ENCODE peak calls at places on chromosomes 12 and 14, in seven cellular contexts. S is IMR-90, P is neuronal stem cell, I is H1, L is H9, Q is mesenchymal stem cell, M is mesendoderm. T is an unnamed sample.

GRCh38 chr12:112418248-112418595 is 525 bp upstream of the PTPN11 start:
- DNase-seq in Q (no peak), P (no peak), S (peak; percentile 11), L (no peak), I (no peak), M (no peak), T (no peak)

GRCh38 chr12:1132309-1132708 is 141.3 kb downstream of the ERC1 start:
- DNase-seq in P (no peak), L (no peak), I (no peak), Q (no peak), S (no peak), M (no peak), T (no peak)

GRCh38 chr12:45208604-45209487 is 7.0 kb upstream of the ANO6 start:
- DNase-seq in I (no peak), S (peak; percentile 84), P (no peak), Q (peak; percentile 85), M (no peak), L (no peak), T (no peak)

GRCh38 chr12:99455350-99456037 is 192.1 kb upstream of the GARIN6 start:
- DNase-seq in I (no peak), L (peak; percentile 66), S (no peak), Q (peak; percentile 62), P (no peak), M (peak; percentile 93), T (peak; percentile 76)

GRCh38 chr12:111748195-111748803 is 18.4 kb upstream of the ALDH2 start:
- DNase-seq in P (no peak), S (no peak), L (no peak), Q (no peak), I (no peak), M (no peak), T (no peak)

GRCh38 chr14:105140581-105140980 is 28.0 kb downstream of the JAG2 start:
- DNase-seq in L (peak; percentile 12), Q (no peak), P (no peak), I (no peak), M (no peak), S (no peak), T (no peak)

GRCh38 chr12:42935756-42936155 is 346.2 kb upstream of the PRICKLE1 start:
- DNase-seq in S (peak; percentile 78), L (no peak), I (no peak), Q (peak; percentile 62), P (no peak), M (no peak), T (no peak)

GRCh38 chr14:93878871-93879270 is 48.3 kb upstream of the FAM181A start:
- DNase-seq in I (no peak), P (no peak), L (no peak), S (no peak), M (no peak), Q (no peak), T (no peak)

GRCh38 chr14:64421166-64421565 is 33.0 kb downstream of the MTHFD1 start:
- DNase-seq in Q (no peak), I (no peak), P (no peak), S (peak; percentile 73), M (no peak), L (no peak), T (peak; percentile 35)

GRCh38 chr12:106369624-106370346 is 12.2 kb downstream of the POLR3B start:
- DNase-seq in S (peak; percentile 88), M (no peak), L (no peak), Q (peak; percentile 88), P (no peak), I (no peak), T (peak; percentile 82)

GRCh38 chr12:19850341-19851065 is 411.2 kb downstream of the AEBP2 start:
- DNase-seq in Q (peak; percentile 77), L (no peak), I (no peak), M (peak; percentile 15), P (no peak), S (peak; percentile 53), T (no peak)

GRCh38 chr14:88749139-88749538 is 43.6 kb downstream of the EML5 start:
- DNase-seq in Q (no peak), L (no peak), P (no peak), I (no peak), M (no peak), S (peak; percentile 23), T (no peak)

GRCh38 chr14:58151264-58151700 is 731 bp downstream of the ARMH4 start:
- DNase-seq in P (no peak), Q (peak; percentile 44), L (peak; percentile 39), M (peak; percentile 58), I (no peak), S (no peak), T (no peak)

GRCh38 chr12:108838194-108839010 is 19.0 kb downstream of the SSH1 start:
- DNase-seq in M (peak; percentile 98), S (peak; percentile 100), Q (peak; percentile 100), P (no peak), L (peak; percentile 96), I (no peak), T (no peak)

GRCh38 chr12:121939190-121939589 is 20.8 kb downstream of the CFAP251 start:
- DNase-seq in I (no peak), Q (no peak), P (no peak), S (no peak), L (no peak), M (no peak), T (peak; percentile 27)

GRCh38 chr12:54385251-54385914 is 850 bp upstream of the ZNF385A start:
- DNase-seq in I (peak; percentile 60), M (peak; percentile 56), S (no peak), Q (no peak), L (peak; percentile 63), P (no peak), T (no peak)

GRCh38 chr12:83472772-83473171 is 786.1 kb downstream of the TMTC2 start:
- DNase-seq in S (no peak), L (no peak), Q (no peak), P (no peak), I (no peak), M (no peak), T (no peak)

GRCh38 chr14:103630364-103631108 is 1.5 kb downstream of the KLC1 start:
- DNase-seq in Q (peak; percentile 40), L (no peak), M (no peak), I (no peak), S (peak; percentile 31), P (no peak), T (peak; percentile 64)

GRCh38 chr12:81610955-81611889 is 147.9 kb downstream of the PPFIA2 start:
- DNase-seq in I (peak; percentile 45), P (no peak), S (peak; percentile 1), L (peak; percentile 51), M (peak; percentile 36), Q (no peak), T (no peak)

GRCh38 chr14:104680806-104681688 is 8.4 kb upstream of the INF2 start:
- DNase-seq in M (peak; percentile 59), L (no peak), I (no peak), P (no peak), S (peak; percentile 85), Q (peak; percentile 91), T (peak; percentile 56)

GRCh38 chr12:125065021-125065752 is at the start of gene AACS:
- DNase-seq in S (peak; percentile 64), M (peak; percentile 89), L (peak; percentile 93), Q (peak; percentile 76), P (peak; percentile 85), I (peak; percentile 87), T (peak; percentile 77)

GRCh38 chr12:125853670-125854069 is 788.4 kb downstream of the AACS start:
- DNase-seq in P (no peak), Q (no peak), S (no peak), M (no peak), L (no peak), I (no peak), T (no peak)

GRCh38 chr14:91946313-91947195 is 940 bp downstream of the FBLN5 start:
- DNase-seq in M (no peak), I (peak; percentile 35), S (peak; percentile 41), L (no peak), P (no peak), Q (peak; percentile 40), T (no peak)

GRCh38 chr12:47591795-47592194 is 114.0 kb downstream of the RPAP3 start:
- DNase-seq in P (no peak), S (no peak), I (no peak), M (peak; percentile 31), Q (no peak), L (no peak), T (no peak)

GRCh38 chr12:104136577-104136976 is 1.4 kb downstream of the NFYB start:
- DNase-seq in M (no peak), L (no peak), P (no peak), I (no peak), S (peak; percentile 67), Q (peak; percentile 11), T (no peak)

GRCh38 chr12:27333311-27334009 is 824 bp downstream of the BMAL2 start:
- DNase-seq in L (peak; percentile 56), P (peak; percentile 9), S (no peak), M (no peak), Q (peak; percentile 47), I (peak; percentile 72), T (peak; percentile 85)

GRCh38 chr12:132513458-132514135 is 23.6 kb downstream of the FBRSL1 start:
- DNase-seq in Q (no peak), P (no peak), L (no peak), S (no peak), I (no peak), M (no peak), T (no peak)

GRCh38 chr14:31935406-31935805 is 141.7 kb upstream of the ARHGAP5 start:
- DNase-seq in M (no peak), P (no peak), I (no peak), Q (no peak), L (no peak), S (no peak), T (no peak)

GRCh38 chr12:88419794-88420193 is 160.5 kb downstream of the KITLG start:
- DNase-seq in I (no peak), M (no peak), Q (no peak), S (peak; percentile 17), L (no peak), P (no peak), T (no peak)

GRCh38 chr14:54709444-54709843 is 142.5 kb downstream of the SAMD4A start:
- DNase-seq in Q (no peak), S (no peak), M (no peak), P (no peak), L (no peak), I (no peak), T (peak; percentile 23)
- H3K4me1 ChIP-seq in Q (no peaks in the 10 kb centered on the region), S (peaks cover 14% of the 10 kb centered on the region), M (no peaks in the 10 kb centered on the region), P (no peaks in the 10 kb centered on the region), L (no peaks in the 10 kb centered on the region), I (no peaks in the 10 kb centered on the region), T (no peaks in the 10 kb centered on the region)

DNA sequence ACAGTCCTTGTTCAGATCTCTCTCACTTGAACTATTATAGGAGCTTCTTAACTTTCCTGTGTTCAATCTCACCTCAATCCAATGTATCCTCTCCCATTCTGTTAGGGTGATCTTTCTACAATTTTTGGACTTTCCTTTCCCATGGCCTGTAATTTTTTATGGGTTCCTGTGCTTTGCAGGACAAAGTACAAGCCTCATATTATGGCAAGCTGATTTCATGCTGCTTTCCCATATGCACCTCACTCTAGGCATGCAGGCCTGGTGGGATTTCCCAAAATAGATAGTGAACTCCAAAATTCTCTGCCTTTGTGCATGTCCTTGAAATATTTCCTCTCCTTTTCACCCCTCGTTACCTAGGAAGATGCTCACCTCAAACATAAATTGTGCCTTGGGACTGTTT is 499.4 kb downstream of the NAV3 start:
- DNase-seq in M (no peak), L (no peak), Q (no peak), P (no peak), I (no peak), S (no peak), T (no peak)
- H3K9ac ChIP-seq in M (no peak overlapping the region), L (no peak overlapping the region), Q (no peak overlapping the region), P (no peak overlapping the region), I (no peak overlapping the region), S (no peak overlapping the region), T (no peak overlapping the region)

GRCh38 chr12:24928131-24928530 is 20.8 kb downstream of the BCAT1 start:
- DNase-seq in L (no peak), P (no peak), I (no peak), M (no peak), S (no peak), Q (no peak), T (no peak)
- H3K18ac ChIP-seq in L (no peak overlapping the region), P (no peak overlapping the region), I (no peak overlapping the region), M (no peak overlapping the region), S (no peak overlapping the region), Q (peak overlapping the region; percentile 21), T (no peak overlapping the region)

GRCh38 chr12:64720884-64721283 is 38.3 kb downstream of the GNS start:
- DNase-seq in I (no peak), Q (no peak), S (no peak), L (no peak), M (no peak), P (no peak), T (no peak)
- H3K4me1 ChIP-seq in I (no peaks in the 10 kb centered on the region), Q (no peaks in the 10 kb centered on the region), S (no peaks in the 10 kb centered on the region), L (no peaks in the 10 kb centered on the region), M (no peaks in the 10 kb centered on the region), P (no peaks in the 10 kb centered on the region), T (no peaks in the 10 kb centered on the region)

T was measured in trophoblast cell.